ENCODE peak calls at places on chromosomes 12 and 14, in eight cellular contexts. V, T, L, S, C, N, F and Z are unnamed samples.
A peak's percentile ranks its signal among the peaks of the same experiment; 100 is the strongest.

GRCh38 chr14:27712364-27712763 is 1054.2 kb upstream of the FOXG1 start:
- DNase-seq in V (no peak), T (no peak), L (no peak), S (no peak), C (no peak), N (no peak), F (no peak), Z (no peak)

GRCh38 chr12:49649445-49649844 is 26.1 kb downstream of the PRPF40B start:
- DNase-seq in V (no peak), T (no peak), L (no peak), S (no peak), C (no peak), N (no peak), F (peak; percentile 66), Z (no peak)

GRCh38 chr14:102320033-102320660 is 601 bp downstream of the ZNF839 start:
- DNase-seq in V (peak; percentile 49), T (peak; percentile 56), L (peak; percentile 70), S (peak; percentile 73), C (peak; percentile 44), N (peak; percentile 62), F (peak; percentile 88), Z (peak; percentile 91)

GRCh38 chr14:63076476-63076875 is 31.2 kb upstream of the KCNH5 start:
- DNase-seq in V (no peak), T (peak; percentile 4), L (no peak), S (no peak), C (no peak), N (no peak), F (no peak), Z (no peak)

GRCh38 chr12:113138826-113139225 is 3.3 kb upstream of the RASAL1 start:
- DNase-seq in V (no peak), T (no peak), L (no peak), S (no peak), C (no peak), N (no peak), F (peak; percentile 46), Z (no peak)

GRCh38 chr14:77204907-77205306 is 23.3 kb downstream of the TMEM63C start:
- DNase-seq in V (no peak), T (no peak), L (no peak), S (no peak), C (no peak), N (no peak), F (no peak), Z (no peak)

GRCh38 chr14:44657153-44657552 is 150.1 kb upstream of the FSCB start:
- DNase-seq in V (no peak), T (no peak), L (no peak), S (no peak), C (no peak), N (no peak), F (no peak), Z (no peak)

GRCh38 chr14:100037351-100037750 is 27.9 kb upstream of the EVL start:
- DNase-seq in V (peak; percentile 30), T (peak; percentile 71), L (no peak), S (no peak), C (no peak), N (peak; percentile 36), F (no peak), Z (no peak)

GRCh38 chr14:77630111-77630510 is 13.7 kb upstream of the SPTLC2 start:
- DNase-seq in V (no peak), T (no peak), L (no peak), S (no peak), C (no peak), N (no peak), F (no peak), Z (no peak)

GRCh38 chr14:100263141-100263540 is 24.2 kb downstream of the YY1 start:
- DNase-seq in V (no peak), T (no peak), L (no peak), S (no peak), C (no peak), N (no peak), F (no peak), Z (no peak)

GRCh38 chr14:58813745-58814144 is 176.0 kb downstream of the DACT1 start:
- DNase-seq in V (no peak), T (no peak), L (no peak), S (no peak), C (no peak), N (no peak), F (no peak), Z (no peak)

GRCh38 chr14:103298620-103299019 is 35.4 kb upstream of the EIF5 start:
- DNase-seq in V (no peak), T (no peak), L (no peak), S (no peak), C (no peak), N (no peak), F (peak; percentile 10), Z (no peak)

GRCh38 chr12:48067250-48067938 is 38.5 kb downstream of the SENP1 start:
- DNase-seq in V (no peak), T (no peak), L (no peak), S (no peak), C (no peak), N (no peak), F (no peak), Z (no peak)

GRCh38 chr12:50326636-50327284 is 43.4 kb upstream of the LIMA1 start:
- DNase-seq in V (peak; percentile 54), T (peak; percentile 72), L (no peak), S (peak; percentile 36), C (peak; percentile 50), N (no peak), F (no peak), Z (no peak)

GRCh38 chr12:125683748-125684381 is 618.6 kb downstream of the AACS start:
- DNase-seq in V (peak; percentile 70), T (no peak), L (no peak), S (peak; percentile 10), C (peak; percentile 58), N (no peak), F (no peak), Z (no peak)

GRCh38 chr14:100012478-100012925 is 52.7 kb upstream of the EVL start:
- DNase-seq in V (no peak), T (peak; percentile 89), L (no peak), S (no peak), C (no peak), N (no peak), F (no peak), Z (no peak)

GRCh38 chr14:20986811-20987210 is 3.0 kb upstream of the METTL17 start:
- DNase-seq in V (no peak), T (peak; percentile 96), L (no peak), S (peak; percentile 63), C (no peak), N (peak; percentile 52), F (no peak), Z (no peak)

GRCh38 chr12:27779837-27780611 is at the start of the genes KLHL42 and MANSC4:
- DNase-seq in V (peak; percentile 67), T (peak; percentile 73), L (peak; percentile 67), S (peak; percentile 69), C (peak; percentile 69), N (peak; percentile 70), F (peak; percentile 95), Z (peak; percentile 91)
- TF ChIP-seq POLR2A in V (no peak), T (no peak), L (peak; percentile 26), S (peak; percentile 45), C (peak; percentile 33), N (peak; percentile 67), F (no peak), Z (no peak)

GRCh38 chr12:89225808-89226368 is 126.4 kb downstream of the DUSP6 start:
- DNase-seq in V (peak; percentile 62), T (peak; percentile 93), L (peak; percentile 18), S (no peak), C (peak; percentile 64), N (no peak), F (no peak), Z (no peak)
- H3K4me3 ChIP-seq in V (no peak overlapping the region), T (peak overlapping the region; percentile 25), L (no peak overlapping the region), S (no peak overlapping the region), C (no peak overlapping the region), N (no peak overlapping the region), F (no peak overlapping the region), Z (no peak overlapping the region)

GRCh38 chr12:14938301-14938700 is at the start of gene ERP27:
- DNase-seq in V (no peak), T (no peak), L (no peak), S (no peak), C (no peak), N (no peak), F (no peak), Z (no peak)

GRCh38 chr12:14937014-14937413 is 1.3 kb downstream of the ERP27 start:
- DNase-seq in V (no peak), T (no peak), L (no peak), S (no peak), C (no peak), N (no peak), F (no peak), Z (no peak)

GRCh38 chr12:14936224-14936861 is 2.0 kb downstream of the ERP27 start:
- DNase-seq in V (no peak), T (no peak), L (no peak), S (no peak), C (no peak), N (no peak), F (no peak), Z (no peak)

GRCh38 chr12:14935031-14935430 is 3.3 kb downstream of the ERP27 start:
- DNase-seq in V (no peak), T (no peak), L (no peak), S (no peak), C (no peak), N (no peak), F (no peak), Z (no peak)

DNA sequence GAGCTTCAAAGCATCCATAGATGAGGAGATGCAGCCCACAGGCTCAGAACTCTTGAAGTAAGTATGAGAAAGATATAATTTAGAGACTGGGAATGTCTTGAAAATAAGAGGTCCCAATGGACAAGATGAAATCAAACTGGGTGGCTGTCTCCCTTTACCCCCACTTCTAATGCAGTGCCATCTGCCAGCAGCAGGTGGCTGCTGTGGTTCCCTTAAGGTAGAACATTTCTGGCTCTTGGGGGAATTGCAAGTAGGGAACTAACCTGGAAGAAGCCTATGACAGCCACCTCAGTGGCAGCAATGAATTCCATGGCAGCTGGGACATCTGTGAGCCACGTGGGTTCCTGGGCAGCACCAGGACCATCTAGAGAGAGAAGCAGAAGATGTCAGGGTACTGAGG is 648 bp downstream of the ERP27 start:
- DNase-seq in V (no peak), T (no peak), L (no peak), S (no peak), C (no peak), N (no peak), F (no peak), Z (no peak)
- TF ChIP-seq CTCF in V (no peak), T (peak; percentile 8), L (no peak), S (no peak), C (no peak), N (no peak), F (no peak), Z (no peak)

DNA sequence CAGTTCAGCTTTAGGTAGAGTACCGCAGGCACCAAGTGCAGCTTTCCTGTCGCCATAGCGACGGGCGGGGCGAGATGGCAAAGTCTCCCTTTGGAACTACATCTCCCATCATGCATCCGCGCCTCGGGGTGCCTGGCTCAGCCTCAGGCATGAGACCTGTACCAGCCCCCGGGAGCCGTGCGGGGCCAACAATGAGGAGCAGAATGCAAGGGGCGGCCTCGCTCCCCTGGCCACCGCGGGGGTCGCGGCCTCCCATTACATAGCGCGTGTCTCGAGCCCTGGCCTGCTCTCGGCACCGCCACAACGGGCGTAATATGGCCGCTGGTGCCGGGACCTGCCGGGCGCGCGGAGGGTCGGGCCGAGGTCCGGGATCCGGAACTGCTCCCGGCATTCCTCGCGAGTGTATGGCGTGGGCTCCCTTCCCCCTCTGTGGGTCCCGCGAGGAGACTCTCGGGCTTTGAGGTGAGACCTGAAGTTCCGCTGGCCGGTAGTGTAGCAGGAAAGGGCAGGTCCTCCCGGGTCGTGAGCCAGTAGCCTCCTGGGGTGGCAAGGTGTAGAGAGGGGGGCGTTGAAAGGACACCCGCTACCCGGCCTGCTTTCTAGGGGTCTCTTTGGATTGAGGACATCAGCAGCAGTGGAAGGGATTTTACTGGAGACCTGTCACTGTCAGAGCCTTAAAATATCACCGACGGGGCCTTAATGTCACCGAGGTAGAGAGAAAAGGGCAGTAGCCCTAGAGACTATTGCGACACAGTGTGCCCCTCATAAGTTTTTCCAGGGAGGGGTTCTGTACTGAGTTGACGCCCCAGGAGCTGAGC is at the start of gene THTPA:
- DNase-seq in V (peak; percentile 94), T (peak; percentile 83), L (peak; percentile 92), S (peak; percentile 95), C (peak; percentile 94), N (peak; percentile 90), F (peak; percentile 99), Z (peak; percentile 98)
- TF ChIP-seq POLR2A in V (peak; percentile 21), T (peak; percentile 69), L (no peak), S (peak; percentile 67), C (peak; percentile 50), N (peak; percentile 52), F (peak; percentile 4), Z (no peak)